ENCODE peak calls at places on chromosomes 13 and 19, in four cellular contexts. One of them, this sample, is unnamed.

GRCh38 chr19:40284251-40284500 is 969 bp downstream of the AKT2 start:
- DNase-seq in GM23338: no peak
- DNase-seq in fibroblast of lung: no peak
- DNase-seq in neural progenitor cell: no peak
- DNase-seq in this sample: no peak

GRCh38 chr19:13539332-13539731 is 33.1 kb upstream of the CACNA1A start:
- DNase-seq in GM23338: no peak
- DNase-seq in fibroblast of lung: no peak
- DNase-seq in neural progenitor cell: no peak
- DNase-seq in this sample: no peak

GRCh38 chr13:96223231-96223630 is 133.3 kb downstream of the HS6ST3 start:
- DNase-seq in GM23338: no peak
- DNase-seq in fibroblast of lung: no peak
- DNase-seq in neural progenitor cell: no peak
- DNase-seq in this sample: no peak

GRCh38 chr19:13974073-13974472 is 21.8 kb downstream of the DCAF15 start:
- DNase-seq in GM23338: peak
- DNase-seq in fibroblast of lung: no peak
- DNase-seq in neural progenitor cell: peak
- DNase-seq in this sample: no peak

GRCh38 chr19:4543856-4544647 is 4.2 kb upstream of the LRG1 start:
- DNase-seq in GM23338: no peak
- DNase-seq in fibroblast of lung: no peak
- DNase-seq in neural progenitor cell: no peak
- DNase-seq in this sample: no peak

GRCh38 chr13:24217601-24218281 is 57.2 kb downstream of the SPATA13 start:
- DNase-seq in GM23338: peak
- DNase-seq in fibroblast of lung: peak
- DNase-seq in neural progenitor cell: no peak
- DNase-seq in this sample: no peak

GRCh38 chr13:38398810-38399493 is 49.3 kb downstream of the UFM1 start:
- DNase-seq in GM23338: no peak
- DNase-seq in fibroblast of lung: peak
- DNase-seq in neural progenitor cell: no peak
- DNase-seq in this sample: peak

GRCh38 chr19:47362321-47362720 is 13.2 kb downstream of the DHX34 start:
- DNase-seq in GM23338: no peak
- DNase-seq in fibroblast of lung: no peak
- DNase-seq in neural progenitor cell: no peak
- DNase-seq in this sample: no peak

GRCh38 chr13:77979721-77980377 is 61.2 kb upstream of the EDNRB start:
- DNase-seq in GM23338: no peak
- DNase-seq in fibroblast of lung: peak
- DNase-seq in neural progenitor cell: no peak
- DNase-seq in this sample: peak

GRCh38 chr19:38072776-38073411 is 151.1 kb downstream of the DPF1 start:
- DNase-seq in GM23338: no peak
- DNase-seq in fibroblast of lung: no peak
- DNase-seq in neural progenitor cell: no peak
- DNase-seq in this sample: no peak

GRCh38 chr13:67520886-67521285 is 290.8 kb upstream of the PCDH9 start:
- DNase-seq in GM23338: no peak
- DNase-seq in fibroblast of lung: no peak
- DNase-seq in neural progenitor cell: no peak
- DNase-seq in this sample: no peak

GRCh38 chr19:46493236-46494114 is 2.2 kb downstream of the PNMA8B start:
- DNase-seq in GM23338: peak
- DNase-seq in fibroblast of lung: no peak
- DNase-seq in neural progenitor cell: peak
- DNase-seq in this sample: peak

DNA sequence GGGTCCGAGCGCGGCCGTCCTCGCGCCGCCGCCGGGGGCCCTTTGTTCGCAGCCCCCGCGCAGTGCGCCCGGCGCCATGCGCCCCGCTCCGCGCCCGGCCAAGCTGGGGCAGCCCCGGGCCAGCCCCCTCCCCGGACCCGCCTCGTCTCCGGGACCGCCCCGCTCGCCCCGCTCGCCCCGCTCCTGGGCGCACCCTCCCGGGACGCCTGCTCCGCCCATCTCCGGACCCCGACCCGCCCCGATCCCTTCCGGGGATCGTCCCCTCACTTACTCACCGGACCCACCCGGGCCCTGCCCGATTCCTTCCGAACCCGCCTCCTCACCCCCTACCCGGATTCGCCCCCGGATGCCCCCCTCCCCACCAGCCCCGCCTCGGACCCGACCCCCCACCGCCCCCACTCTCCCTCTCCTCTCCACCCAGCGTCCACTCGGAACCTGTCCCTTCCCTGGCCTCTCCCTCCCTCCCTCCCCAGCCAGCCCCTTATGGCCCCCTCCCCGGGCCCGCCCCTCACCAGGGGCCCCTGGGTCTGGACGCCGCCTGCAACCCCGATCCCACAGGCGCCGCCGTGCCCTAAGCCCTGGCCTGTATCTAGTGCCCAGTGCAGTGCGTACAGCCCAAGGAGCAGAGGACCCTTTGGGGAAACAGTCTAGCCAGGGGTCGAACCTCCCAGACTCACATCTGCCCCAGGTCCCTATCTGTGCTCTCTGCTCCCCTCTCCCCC is at the start of gene CPAMD8:
- DNase-seq in GM23338: peak
- DNase-seq in fibroblast of lung: no peak
- DNase-seq in neural progenitor cell: peak
- DNase-seq in this sample: no peak
- H3K4me3 ChIP-seq in GM23338: peak
- H3K4me3 ChIP-seq in fibroblast of lung: no peak
- H3K4me3 ChIP-seq in neural progenitor cell: peak
- H3K4me3 ChIP-seq in this sample: no peak

GRCh38 chr19:55146648-55147218 is 2.3 kb downstream of the TNNT1 start:
- DNase-seq in GM23338: peak
- DNase-seq in fibroblast of lung: no peak
- DNase-seq in neural progenitor cell: peak
- DNase-seq in this sample: no peak

GRCh38 chr19:55149078-55150003 is at the start of gene TNNT1:
- DNase-seq in GM23338: peak
- DNase-seq in fibroblast of lung: no peak
- DNase-seq in neural progenitor cell: peak
- DNase-seq in this sample: no peak

GRCh38 chr19:55146078-55146647 is 2.8 kb downstream of the TNNT1 start:
- DNase-seq in GM23338: peak
- DNase-seq in fibroblast of lung: no peak
- DNase-seq in neural progenitor cell: peak
- DNase-seq in this sample: no peak

GRCh38 chr19:55145241-55145640 is 3.8 kb downstream of the TNNT1 start:
- DNase-seq in GM23338: no peak
- DNase-seq in fibroblast of lung: no peak
- DNase-seq in neural progenitor cell: no peak
- DNase-seq in this sample: no peak

GRCh38 chr19:55147408-55148251 is 1.4 kb downstream of the TNNT1 start:
- DNase-seq in GM23338: peak
- DNase-seq in fibroblast of lung: no peak
- DNase-seq in neural progenitor cell: peak
- DNase-seq in this sample: no peak
- H3K4me3 ChIP-seq in GM23338: peak
- H3K4me3 ChIP-seq in fibroblast of lung: no peak
- H3K4me3 ChIP-seq in neural progenitor cell: peak
- H3K4me3 ChIP-seq in this sample: no peak

GRCh38 chr13:49683489-49683888 is 7.8 kb downstream of the EBPL start:
- DNase-seq in GM23338: no peak
- DNase-seq in fibroblast of lung: no peak
- DNase-seq in neural progenitor cell: no peak
- DNase-seq in this sample: no peak

GRCh38 chr13:49676581-49677298 is 14.5 kb downstream of the EBPL start:
- DNase-seq in GM23338: no peak
- DNase-seq in fibroblast of lung: no peak
- DNase-seq in neural progenitor cell: no peak
- DNase-seq in this sample: no peak

GRCh38 chr13:49681837-49682236 is 9.4 kb downstream of the EBPL start:
- DNase-seq in GM23338: no peak
- DNase-seq in fibroblast of lung: peak
- DNase-seq in neural progenitor cell: peak
- DNase-seq in this sample: peak

GRCh38 chr13:49679244-49679643 is 12.0 kb downstream of the EBPL start:
- DNase-seq in GM23338: no peak
- DNase-seq in fibroblast of lung: peak
- DNase-seq in neural progenitor cell: no peak
- DNase-seq in this sample: peak

DNA sequence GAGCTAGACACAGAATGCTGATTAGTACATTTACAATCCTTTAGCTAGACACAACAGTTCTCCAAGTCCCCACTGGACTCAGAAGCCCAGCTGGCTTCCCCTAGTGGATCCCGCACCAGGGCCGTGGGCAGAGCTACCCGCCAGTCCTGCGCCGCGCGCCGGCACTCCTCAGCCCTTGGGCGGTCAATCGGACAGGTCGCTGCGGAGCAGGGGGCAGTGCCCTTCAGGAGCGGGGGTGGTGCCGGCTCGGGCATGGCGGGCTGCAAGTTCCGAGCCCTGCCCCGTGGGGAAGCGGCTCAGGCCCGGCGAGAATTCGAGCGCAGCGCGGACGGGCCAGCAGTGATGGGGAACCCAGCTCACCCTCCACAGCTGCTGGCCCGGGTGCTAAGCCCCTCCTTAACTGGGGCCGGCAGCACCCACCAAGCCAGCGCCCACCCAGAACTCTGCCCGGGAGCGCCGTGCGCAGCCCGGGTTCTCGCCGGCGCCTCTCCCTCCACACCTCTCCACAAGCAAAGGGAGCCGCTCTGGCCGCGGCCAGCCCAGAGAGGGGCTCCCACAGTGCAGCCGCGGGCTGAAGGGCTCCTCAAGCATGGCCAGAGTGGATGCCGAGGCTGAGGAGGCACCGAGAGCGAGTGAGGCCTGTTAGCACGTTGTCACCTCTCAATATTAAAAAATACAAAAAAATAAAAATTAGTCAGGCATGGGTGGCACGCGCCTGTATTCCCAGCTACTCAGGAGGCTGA is 12.9 kb downstream of the EBPL start:
- DNase-seq in GM23338: no peak
- DNase-seq in fibroblast of lung: no peak
- DNase-seq in neural progenitor cell: no peak
- DNase-seq in this sample: no peak
- H3K4me3 ChIP-seq in GM23338: no peak
- H3K4me3 ChIP-seq in fibroblast of lung: no peak
- H3K4me3 ChIP-seq in neural progenitor cell: no peak
- H3K4me3 ChIP-seq in this sample: no peak

GRCh38 chr13:112985803-112986408 is 16.9 kb downstream of the MCF2L start:
- DNase-seq in GM23338: no peak
- DNase-seq in fibroblast of lung: no peak
- DNase-seq in neural progenitor cell: no peak
- DNase-seq in this sample: no peak

GRCh38 chr13:112983042-112983305 is 14.0 kb downstream of the MCF2L start:
- DNase-seq in GM23338: no peak
- DNase-seq in fibroblast of lung: no peak
- DNase-seq in neural progenitor cell: no peak
- DNase-seq in this sample: no peak

GRCh38 chr13:112983428-112984196 is 14.6 kb downstream of the MCF2L start:
- DNase-seq in GM23338: no peak
- DNase-seq in fibroblast of lung: no peak
- DNase-seq in neural progenitor cell: no peak
- DNase-seq in this sample: no peak

GRCh38 chr13:112984954-112985802 is 16.2 kb downstream of the MCF2L start:
- DNase-seq in GM23338: no peak
- DNase-seq in fibroblast of lung: no peak
- DNase-seq in neural progenitor cell: no peak
- DNase-seq in this sample: no peak

DNA sequence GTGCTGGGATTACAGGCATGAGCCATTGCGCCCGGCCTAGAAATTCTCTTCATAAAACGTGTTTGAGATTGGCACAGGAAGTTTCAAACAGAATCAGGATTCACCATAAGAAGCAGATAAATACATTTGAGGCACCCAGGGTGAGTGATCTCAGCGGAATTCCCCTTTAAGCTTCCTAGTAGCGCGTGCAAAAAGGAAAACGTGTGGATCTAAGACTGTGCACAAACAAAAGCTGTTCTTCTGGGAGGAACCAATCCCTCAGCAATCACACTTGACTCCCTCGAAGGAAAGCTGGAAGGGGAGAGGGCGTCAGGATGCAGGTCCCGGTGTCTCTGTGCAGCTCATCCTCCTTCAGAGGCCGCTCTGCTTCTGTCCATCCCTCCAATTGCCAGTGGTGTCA is 15.5 kb downstream of the MCF2L start:
- DNase-seq in GM23338: no peak
- DNase-seq in fibroblast of lung: no peak
- DNase-seq in neural progenitor cell: no peak
- DNase-seq in this sample: no peak
- H3K4me3 ChIP-seq in GM23338: no peak
- H3K4me3 ChIP-seq in fibroblast of lung: no peak
- H3K4me3 ChIP-seq in neural progenitor cell: no peak
- H3K4me3 ChIP-seq in this sample: no peak

GRCh38 chr19:11479470-11480080 is 1.3 kb downstream of the ELAVL3 start:
- DNase-seq in GM23338: peak
- DNase-seq in fibroblast of lung: peak
- DNase-seq in neural progenitor cell: peak
- DNase-seq in this sample: peak

GRCh38 chr19:11480927-11481776 is at the start of gene ELAVL3:
- DNase-seq in GM23338: peak
- DNase-seq in fibroblast of lung: no peak
- DNase-seq in neural progenitor cell: peak
- DNase-seq in this sample: no peak

GRCh38 chr19:11479090-11479469 is 1.8 kb downstream of the ELAVL3 start:
- DNase-seq in GM23338: no peak
- DNase-seq in fibroblast of lung: no peak
- DNase-seq in neural progenitor cell: no peak
- DNase-seq in this sample: no peak

GRCh38 chr19:11481777-11482383 is 1.0 kb upstream of the ELAVL3 start:
- DNase-seq in GM23338: peak
- DNase-seq in fibroblast of lung: peak
- DNase-seq in neural progenitor cell: peak
- DNase-seq in this sample: peak

DNA sequence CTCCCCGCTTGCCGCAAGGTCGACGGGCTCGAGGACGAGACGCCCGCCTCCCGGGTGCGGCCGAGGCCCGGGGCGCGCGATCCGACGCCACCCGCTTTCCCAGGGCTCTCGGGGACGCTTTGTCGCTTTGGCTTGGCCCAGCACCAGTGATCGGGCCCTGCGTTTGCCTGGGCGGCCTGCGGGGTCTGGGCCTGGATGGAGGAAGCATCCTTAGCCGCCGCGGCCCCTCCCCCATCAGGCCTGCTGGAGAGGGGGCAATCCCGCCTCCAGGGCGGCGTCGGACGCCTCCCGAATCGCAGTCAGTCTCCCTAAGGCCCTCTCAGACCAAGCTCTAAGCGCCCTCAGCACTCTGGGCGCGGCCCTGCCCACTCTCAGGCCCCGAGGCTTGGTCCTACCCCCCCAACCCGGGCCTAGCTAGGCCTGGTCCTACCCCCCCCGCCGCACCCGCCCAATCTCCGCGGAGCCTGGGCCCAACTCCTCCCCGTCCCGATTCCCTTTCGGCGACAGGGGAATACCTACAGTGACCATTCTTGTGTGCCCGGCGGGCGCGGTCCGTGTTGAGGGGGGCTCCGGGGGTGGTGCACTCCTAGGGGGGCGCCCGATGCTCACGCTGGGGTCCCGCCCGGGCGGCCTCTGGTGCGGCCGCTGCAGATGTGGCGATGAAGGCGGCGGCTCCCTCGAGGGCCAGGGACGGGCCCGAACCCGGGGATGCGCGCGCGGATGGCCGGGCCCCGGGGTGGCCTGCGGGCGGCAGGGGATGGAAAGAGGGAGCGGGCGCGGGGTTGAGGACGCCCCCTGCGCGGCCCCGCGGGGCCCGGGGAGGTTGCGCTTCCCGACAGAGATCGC is 542 bp downstream of the ELAVL3 start:
- DNase-seq in GM23338: peak
- DNase-seq in fibroblast of lung: no peak
- DNase-seq in neural progenitor cell: no peak
- DNase-seq in this sample: no peak
- H3K4me3 ChIP-seq in GM23338: peak
- H3K4me3 ChIP-seq in fibroblast of lung: no peak
- H3K4me3 ChIP-seq in neural progenitor cell: peak
- H3K4me3 ChIP-seq in this sample: no peak

This sample was measured in cardiac fibroblast.